ENCODE peak calls at places on chromosomes 5 and 9, in nine cellular contexts. H, R, E, B, I, F, Y, W and Q are unnamed samples. For H3K4me1, the result is how much of the 10 kb centered on the place peaks cover.

GRCh38 chr5:132049559-132049958 is 10.9 kb upstream of the IL3 start:
- DNase-seq in H (peak), Y (no peak), B (no peak), E (no peak), I (no peak), F (no peak), R (no peak), W (no peak), Q (no peak)

GRCh38 chr5:88984040-88984439 is 101.1 kb upstream of the MEF2C start:
- DNase-seq in E (no peak), H (no peak), W (no peak), Y (no peak), R (no peak), F (no peak), B (no peak), I (no peak), Q (no peak)

GRCh38 chr5:40549611-40550010 is 130.1 kb upstream of the PTGER4 start:
- DNase-seq in F (no peak), W (no peak), I (no peak), B (no peak), R (no peak), E (no peak), H (no peak), Y (no peak), Q (no peak)

GRCh38 chr5:116438979-116439554 is 135.6 kb downstream of the SEMA6A start:
- DNase-seq in E (no peak), B (no peak), R (no peak), H (no peak), Y (no peak), F (no peak), W (no peak), I (no peak), Q (no peak)

GRCh38 chr5:62969409-62970120 is 390.9 kb downstream of the LRRC70 start:
- DNase-seq in H (no peak), E (no peak), Y (no peak), B (no peak), W (no peak), R (no peak), I (no peak), F (no peak), Q (no peak)

GRCh38 chr5:96817496-96817895 is 9.8 kb upstream of the ERAP1 start:
- DNase-seq in B (no peak), H (no peak), F (no peak), I (no peak), W (no peak), Y (no peak), R (no peak), E (no peak), Q (no peak)

GRCh38 chr9:130254753-130255637 is 10.6 kb upstream of the HMCN2 start:
- DNase-seq in W (no peak), B (no peak), E (no peak), F (peak), Y (no peak), R (peak), H (no peak), I (peak), Q (no peak)

GRCh38 chr5:125725686-125726085 is 697.5 kb upstream of the GRAMD2B start:
- DNase-seq in H (no peak), R (no peak), W (no peak), Y (no peak), F (no peak), B (no peak), I (no peak), E (no peak), Q (no peak)

DNA sequence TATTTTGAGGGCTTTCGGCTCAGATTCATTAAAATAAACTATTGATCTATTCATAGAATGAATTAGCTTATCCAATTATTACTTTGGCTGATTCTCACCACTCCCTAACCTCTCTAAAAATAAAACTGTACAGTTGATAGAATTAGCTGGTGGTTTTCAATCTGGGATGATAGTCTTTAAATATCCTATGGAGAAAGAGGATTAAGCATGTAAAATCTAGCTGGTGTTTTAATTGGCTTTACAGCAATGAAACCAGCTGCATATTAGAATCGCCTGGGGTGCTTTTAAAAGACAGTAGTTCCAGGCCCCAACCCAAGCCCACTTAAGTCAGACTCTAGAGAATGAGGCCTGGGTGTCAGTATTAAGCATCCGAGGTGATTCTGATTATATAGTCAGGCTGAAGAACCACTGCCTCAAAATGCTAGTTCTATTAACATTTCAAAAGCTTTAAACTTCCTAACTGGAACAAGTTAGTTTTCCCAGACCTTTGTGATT is 95.1 kb downstream of the MAP1B start:
- DNase-seq in B (no peak), R (no peak), W (no peak), H (no peak), F (no peak), E (no peak), Y (no peak), I (no peak), Q (no peak)
- H3K4me3 ChIP-seq in B (no peak), R (no peak), W (no peak), H (no peak), F (no peak), E (no peak), Y (no peak), I (no peak), Q (no peak)

GRCh38 chr5:135465391-135466122 is 13.4 kb upstream of the TIFAB start:
- DNase-seq in W (no peak), I (peak), B (no peak), R (no peak), F (peak), Y (no peak), H (no peak), E (no peak), Q (no peak)

GRCh38 chr5:135467051-135467625 is 15.0 kb upstream of the TIFAB start:
- DNase-seq in F (peak), B (no peak), I (peak), W (no peak), Y (no peak), H (no peak), R (no peak), E (no peak), Q (no peak)

GRCh38 chr5:135468086-135468485 is 15.9 kb upstream of the TIFAB start:
- DNase-seq in E (no peak), I (peak), F (peak), H (no peak), R (no peak), W (no peak), B (no peak), Y (no peak), Q (no peak)

GRCh38 chr5:135468541-135468940 is 16.4 kb upstream of the TIFAB start:
- DNase-seq in W (no peak), H (no peak), B (no peak), I (peak), R (no peak), E (no peak), Y (no peak), F (peak), Q (no peak)

DNA sequence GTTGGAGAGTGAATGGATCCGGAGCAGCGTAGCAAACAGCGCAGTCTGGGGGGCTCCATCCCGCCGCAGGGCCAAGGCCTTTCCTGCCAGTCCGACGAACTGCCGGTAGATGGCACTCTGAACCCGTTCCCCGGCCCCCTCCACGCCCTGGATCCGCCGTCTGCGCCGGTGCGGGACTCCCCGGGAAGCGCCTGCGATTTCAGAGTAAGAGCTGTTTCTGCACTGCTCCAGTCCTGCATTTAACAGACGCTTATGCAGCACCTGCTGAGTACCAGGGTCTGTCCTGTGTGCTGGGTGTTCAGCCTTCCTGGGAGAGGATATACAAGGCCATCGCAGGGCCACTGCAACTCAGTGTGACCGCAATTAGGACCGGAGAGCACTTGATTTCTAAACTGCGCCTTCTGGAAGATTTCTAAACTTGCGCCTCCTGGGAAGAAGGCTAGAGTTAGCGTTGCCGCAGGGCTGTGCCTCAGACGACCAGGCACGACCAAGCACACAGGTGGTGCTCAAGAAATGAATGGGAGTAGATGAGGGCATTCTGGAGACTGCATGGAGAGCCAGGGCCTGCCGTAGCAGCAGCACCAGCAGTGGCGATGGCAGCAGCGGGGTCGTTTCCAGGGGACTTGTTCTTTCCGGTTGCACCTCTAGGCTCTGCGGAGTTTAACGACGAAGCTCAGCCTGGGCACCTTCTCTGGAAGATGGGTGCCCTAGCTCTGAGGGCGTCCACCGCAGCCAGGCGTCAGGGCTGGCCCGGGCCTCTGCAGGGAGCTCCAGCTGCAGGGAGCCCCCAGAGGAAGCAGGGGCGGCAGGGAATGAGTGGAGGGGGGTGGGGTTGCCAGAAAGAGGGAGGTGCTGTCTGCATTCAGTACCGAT is 14.3 kb upstream of the TIFAB start:
- DNase-seq in I (peak), R (peak), H (peak), B (peak), Y (peak), W (peak), F (peak), E (peak), Q (peak)
- TF ChIP-seq POLR2A in I (no peak), R (no peak), H (no peak), B (no peak), Y (no peak), W (no peak), F (no peak), E (no peak), Q (no peak)

GRCh38 chr5:68272289-68272688 is 56.7 kb downstream of the PIK3R1 start:
- DNase-seq in R (no peak), W (no peak), B (no peak), F (no peak), Y (no peak), H (no peak), E (no peak), I (no peak), Q (no peak)
- H3K4me1 ChIP-seq in R (under half), W (under half), B (under half), F (half or more), Y (half or more), H (under half), E (under half), I (half or more), Q (under half)

DNA sequence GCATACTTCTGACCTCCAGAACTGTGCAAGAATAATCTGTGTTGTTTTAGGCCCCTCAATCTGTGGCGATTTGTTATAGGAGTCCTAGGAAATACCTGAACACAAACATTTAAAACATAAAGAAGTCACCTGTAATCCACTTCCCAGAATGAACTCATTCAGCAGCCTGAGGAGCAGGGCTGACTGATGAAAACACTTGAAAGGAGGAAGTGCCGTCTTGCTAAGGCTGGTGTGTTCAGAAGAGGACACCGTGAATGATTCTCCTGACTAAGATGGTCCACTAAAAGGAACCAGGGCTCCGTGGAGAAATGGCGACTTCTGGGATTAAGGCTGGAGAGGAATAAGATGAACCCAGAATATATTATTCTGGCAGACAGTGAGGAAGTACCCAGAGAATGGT is 18.7 kb upstream of the MARCHF6 start:
- DNase-seq in B (no peak), E (no peak), Y (no peak), H (no peak), W (no peak), F (no peak), I (no peak), R (no peak), Q (no peak)
- H3K4me3 ChIP-seq in B (no peak), E (no peak), Y (no peak), H (no peak), W (no peak), F (no peak), I (no peak), R (no peak), Q (no peak)

GRCh38 chr5:75236322-75237316 is at the start of gene ANKRD31:
- DNase-seq in B (peak), F (peak), R (peak), I (peak), W (peak), H (peak), Y (peak), E (peak), Q (peak)
- TF ChIP-seq POLR2A in B (peak), F (no peak), R (peak), I (no peak), W (peak), H (peak), Y (peak), E (no peak), Q (peak)